ENCODE peak calls at places on chromosomes 3 and 15, in seven cellular contexts. K is IMR-90, V is adrenal gland, N is sigmoid colon, W is gastrocnemius medialis, G is upper lobe of left lung, O is ovary. C is an unnamed sample.

GRCh38 chr15:57509121-57509520 is 82.6 kb upstream of the MYZAP start:
- DNase-seq in O (no peak), K (no peak), W (no peak), N (no peak), G (no peak), V (no peak), C (no peak)

GRCh38 chr3:194905696-194906095 is 220.0 kb downstream of the FAM43A start:
- DNase-seq in O (no peak), K (peak; percentile 31), N (no peak), G (no peak), V (no peak), W (no peak), C (no peak)

GRCh38 chr3:189167027-189167766 is 4.6 kb upstream of the TPRG1 start:
- DNase-seq in N (no peak), O (no peak), V (no peak), W (no peak), K (no peak), G (no peak), C (peak; percentile 63)

GRCh38 chr3:66392512-66392911 is 108.3 kb downstream of the LRIG1 start:
- DNase-seq in G (no peak), W (no peak), V (no peak), K (no peak), O (no peak), N (peak; percentile 43), C (peak; percentile 42)

GRCh38 chr3:48832691-48833090 is 15.0 kb downstream of the PRKAR2A start:
- DNase-seq in V (no peak), W (no peak), G (no peak), O (no peak), K (no peak), N (no peak), C (no peak)

GRCh38 chr15:77160562-77161481 is 89.9 kb upstream of the TSPAN3 start:
- DNase-seq in O (no peak), N (no peak), W (no peak), G (no peak), V (no peak), K (no peak), C (no peak)

GRCh38 chr15:69760890-69761568 is 308.4 kb downstream of the RPLP1 start:
- DNase-seq in O (peak; percentile 44), W (peak; percentile 48), V (peak; percentile 82), K (peak; percentile 99), N (peak; percentile 81), G (no peak), C (peak; percentile 79)

GRCh38 chr15:89362203-89363101 is 27.8 kb upstream of the POLG start:
- DNase-seq in G (peak; percentile 82), W (no peak), V (no peak), O (no peak), N (no peak), K (no peak), C (no peak)

GRCh38 chr3:42653560-42654330 is at the start of gene ZBTB47:
- DNase-seq in O (peak; percentile 64), K (no peak), W (peak; percentile 63), G (peak; percentile 89), N (peak; percentile 88), V (peak; percentile 63), C (peak; percentile 94)

GRCh38 chr3:44419159-44419922 is 58.1 kb downstream of the ZNF445 start:
- DNase-seq in N (no peak), K (no peak), V (no peak), G (no peak), W (no peak), O (no peak), C (no peak)

GRCh38 chr3:51684971-51685751 is 14.1 kb downstream of the TEX264 start:
- DNase-seq in K (no peak), G (no peak), V (no peak), O (no peak), N (no peak), W (no peak), C (no peak)

GRCh38 chr3:194134757-194135515 is 1.0 kb upstream of the HES1 start:
- DNase-seq in O (peak; percentile 95), G (peak; percentile 98), N (peak; percentile 97), W (peak; percentile 91), K (peak; percentile 95), V (peak; percentile 88), C (peak; percentile 91)

GRCh38 chr15:95327661-95328060 is 1002.8 kb upstream of the NR2F2 start:
- DNase-seq in W (no peak), O (peak; percentile 65), G (no peak), K (no peak), N (no peak), V (no peak), C (no peak)

GRCh38 chr3:94928921-94929320 is 866.1 kb downstream of the NSUN3 start:
- DNase-seq in G (no peak), K (no peak), N (no peak), O (no peak), V (peak; percentile 76), W (no peak), C (no peak)

GRCh38 chr15:78033864-78034263 is 43.6 kb downstream of the TBC1D2B start:
- DNase-seq in O (peak; percentile 47), W (no peak), V (no peak), K (peak; percentile 41), G (no peak), N (no peak), C (no peak)

GRCh38 chr3:13276438-13277129 is 143.5 kb downstream of the NUP210 start:
- DNase-seq in W (no peak), K (no peak), G (no peak), V (no peak), O (no peak), N (peak; percentile 77), C (no peak)

GRCh38 chr15:91928676-91929075 is 75.2 kb downstream of the SLCO3A1 start:
- DNase-seq in N (no peak), K (no peak), W (no peak), V (no peak), O (no peak), G (no peak), C (no peak)

GRCh38 chr15:33022629-33023028 is 171.9 kb downstream of the FMN1 start:
- DNase-seq in W (peak; percentile 89), G (no peak), K (peak; percentile 70), V (peak; percentile 31), N (peak; percentile 71), O (no peak), C (peak; percentile 92)

GRCh38 chr3:171353423-171353822 is 106.8 kb downstream of the TNIK start:
- DNase-seq in V (no peak), G (no peak), W (no peak), K (peak; percentile 38), O (no peak), N (no peak), C (no peak)

GRCh38 chr3:13462822-13463221 is 17.3 kb upstream of the HDAC11 start:
- DNase-seq in K (no peak), G (no peak), V (no peak), N (no peak), O (no peak), W (peak; percentile 65), C (no peak)

GRCh38 chr15:101337976-101338375 is 42.9 kb upstream of the SNRPA1 start:
- DNase-seq in K (no peak), G (no peak), V (no peak), W (no peak), O (no peak), N (no peak), C (no peak)

GRCh38 chr15:92118162-92118935 is 264.8 kb downstream of the SLCO3A1 start:
- DNase-seq in O (no peak), N (peak; percentile 35), V (no peak), G (no peak), W (no peak), K (peak; percentile 39), C (no peak)

GRCh38 chr3:138186803-138187295 is 252 bp upstream of the ARMC8 start:
- DNase-seq in N (peak; percentile 96), W (peak; percentile 91), K (peak; percentile 83), O (peak; percentile 88), G (peak; percentile 97), V (peak; percentile 89), C (peak; percentile 87)

GRCh38 chr15:40952301-40952900 is 870 bp upstream of the CHAC1 start:
- DNase-seq in V (no peak), W (no peak), O (no peak), K (no peak), N (no peak), G (peak; percentile 52), C (no peak)

GRCh38 chr15:40953713-40954074 is 423 bp downstream of the CHAC1 start:
- DNase-seq in N (no peak), O (no peak), K (no peak), G (no peak), W (no peak), V (no peak), C (no peak)

GRCh38 chr15:40951764-40952163 is 1.5 kb upstream of the CHAC1 start:
- DNase-seq in K (no peak), N (no peak), G (no peak), O (no peak), V (no peak), W (no peak), C (no peak)

GRCh38 chr15:40955141-40955903 is 2.1 kb downstream of the CHAC1 start:
- DNase-seq in O (no peak), N (no peak), V (no peak), K (no peak), W (no peak), G (peak; percentile 78), C (no peak)

GRCh38 chr15:40952901-40953712 is at the start of gene CHAC1:
- DNase-seq in K (peak; percentile 96), G (peak; percentile 98), V (peak; percentile 97), O (peak; percentile 89), W (peak; percentile 98), N (peak; percentile 97), C (peak; percentile 91)
- TF ChIP-seq POLR2A in K (peak; percentile 97), G (no peak), V (no peak), O (no peak), W (peak; percentile 97), N (peak; percentile 47), C (no peak)

GRCh38 chr15:84108725-84109124 is 126.8 kb upstream of the GOLGA6L4 start:
- DNase-seq in W (no peak), V (no peak), K (peak; percentile 18), O (no peak), N (no peak), G (no peak), C (no peak)
- TF ChIP-seq CTCF in W (no peak), V (no peak), K (peak; percentile 11), O (no peak), N (no peak), G (no peak), C (no peak)

GRCh38 chr15:39579487-39580116 is 1.3 kb upstream of the THBS1 start:
- DNase-seq in W (peak; percentile 62), V (peak; percentile 78), N (peak; percentile 91), K (peak; percentile 98), G (peak; percentile 50), O (peak; percentile 67), C (peak; percentile 92)
- TF ChIP-seq POLR2A in W (no peak), V (no peak), N (no peak), K (no peak), G (no peak), O (no peak), C (no peak)

DNA sequence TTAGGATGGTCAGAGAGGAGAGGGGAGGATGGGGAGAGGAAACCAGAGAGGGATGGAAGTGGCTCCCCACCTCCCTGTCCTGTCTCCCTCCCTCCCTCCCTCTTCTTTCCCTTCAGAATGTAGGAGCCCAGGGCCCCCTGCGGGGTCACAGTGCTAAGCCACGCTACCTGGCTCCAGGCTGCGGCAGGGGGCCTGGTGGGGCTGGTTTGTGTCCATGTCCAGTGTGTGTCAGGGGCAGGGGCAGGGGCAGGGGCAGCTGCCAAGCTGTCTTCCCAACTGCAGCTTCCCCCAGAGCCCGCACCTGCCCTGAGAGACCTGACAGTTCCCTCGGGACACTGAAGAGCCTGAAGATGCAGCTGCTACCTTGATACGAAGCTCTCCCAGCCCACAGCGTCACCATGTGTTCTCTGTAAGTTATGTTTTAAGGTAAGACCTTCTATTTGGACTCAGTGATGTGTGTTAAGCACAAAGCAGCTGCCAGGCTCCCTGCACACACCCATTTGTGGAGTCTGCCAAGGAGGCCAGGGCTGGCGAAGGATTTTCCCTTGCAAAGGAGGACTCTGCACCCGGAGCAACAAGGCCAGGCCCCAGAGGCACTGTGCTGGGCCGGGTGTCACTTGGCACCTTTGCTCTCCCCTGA is 121.8 kb upstream of the SMAD3 start:
- DNase-seq in G (no peak), K (no peak), N (peak; percentile 39), O (no peak), V (peak; percentile 2), W (no peak), C (no peak)
- TF ChIP-seq CTCF in G (no peak), K (no peak), N (no peak), O (no peak), V (no peak), W (no peak), C (no peak)